ENCODE peak calls at places on chromosomes 3 and 15, in six cellular contexts. B is activated effector memory CD4-positive, alpha-beta T cell treated with Interleukin-2 at 50 U/mL for 16 hours; V is right cardiac atrium; L is DMS153; J is head of caudate nucleus; T is glutamatergic neuron. F is an unnamed sample.

GRCh38 chr3:194269610-194270145 is 81.5 kb downstream of the CPN2 start:
- DNase-seq in J (peak; percentile 16), B (no peak), T (peak; percentile 44), L (no peak), V (peak; percentile 96), F (no peak)

GRCh38 chr15:92901053-92901761 is 1.1 kb downstream of the CHD2 start:
- DNase-seq in B (no peak), V (no peak), J (no peak), T (no peak), L (no peak), F (peak; percentile 64)

GRCh38 chr3:15929944-15930571 is 132.3 kb upstream of the ANKRD28 start:
- DNase-seq in B (no peak), L (no peak), V (no peak), T (no peak), J (no peak), F (no peak)

GRCh38 chr3:110974902-110975301 is 96.7 kb upstream of the NECTIN3 start:
- DNase-seq in L (no peak), V (no peak), B (no peak), J (no peak), T (no peak), F (no peak)

GRCh38 chr3:72739521-72740466 is 108.5 kb downstream of the SHQ1 start:
- DNase-seq in L (no peak), V (no peak), J (no peak), T (no peak), B (no peak), F (peak; percentile 79)

GRCh38 chr3:122506450-122506849 is 8.3 kb downstream of the KPNA1 start:
- DNase-seq in B (no peak), V (no peak), T (no peak), L (no peak), J (no peak), F (no peak)

GRCh38 chr3:196966526-196967401 is 1.9 kb downstream of the PIGZ start:
- DNase-seq in J (no peak), T (peak; percentile 64), B (no peak), V (no peak), L (no peak), F (no peak)

GRCh38 chr15:36742696-36743095 is 163.3 kb downstream of the CDIN1 start:
- DNase-seq in J (no peak), B (no peak), L (no peak), V (no peak), T (no peak), F (peak; percentile 94)

GRCh38 chr3:146803746-146804145 is 198.6 kb upstream of the PLSCR5 start:
- DNase-seq in T (peak; percentile 64), L (no peak), B (no peak), J (no peak), V (no peak), F (no peak)

GRCh38 chr3:131361464-131362421 is 19.8 kb upstream of the NUDT16 start:
- DNase-seq in J (peak; percentile 34), V (peak; percentile 93), T (peak; percentile 69), L (peak; percentile 97), B (no peak), F (peak; percentile 96)

GRCh38 chr3:9507586-9508578 is 45.7 kb downstream of the LHFPL4 start:
- DNase-seq in J (no peak), V (no peak), L (no peak), B (no peak), T (no peak), F (no peak)

GRCh38 chr15:71781965-71782265 is 28.4 kb upstream of the NR2E3 start:
- DNase-seq in V (no peak), J (no peak), T (no peak), L (no peak), B (no peak), F (no peak)

GRCh38 chr3:136078421-136079364 is 113.2 kb downstream of the PPP2R3A start:
- DNase-seq in T (no peak), J (no peak), B (no peak), V (no peak), L (peak; percentile 36), F (peak; percentile 20)

GRCh38 chr15:92906038-92906437 is 5.9 kb downstream of the CHD2 start:
- DNase-seq in B (no peak), L (no peak), T (no peak), J (no peak), V (no peak), F (no peak)

GRCh38 chr15:27587810-27588209 is 511.3 kb downstream of the OCA2 start:
- DNase-seq in J (no peak), T (peak; percentile 39), B (no peak), V (no peak), L (no peak), F (no peak)

GRCh38 chr3:12439161-12439560 is 45.1 kb upstream of the TSEN2 start:
- DNase-seq in L (no peak), J (no peak), T (no peak), B (no peak), V (no peak), F (no peak)

F was measured in Caki2.